ENCODE peak calls at places on chromosome 4, in ten cellular contexts. One of them, this sample, is unnamed.
A peak's percentile ranks its signal among the peaks of the same experiment; 100 is the strongest.

GRCh38 chr4:119020158-119020557 is 115.5 kb upstream of the MYOZ2 start:
- DNase-seq in spleen: no peak
- DNase-seq in right atrium auricular region: no peak
- DNase-seq in colonic mucosa: no peak
- DNase-seq in pancreas: no peak
- DNase-seq in heart left ventricle: no peak
- DNase-seq in naive thymus-derived CD4-positive, alpha-beta T cell: no peak
- DNase-seq in thoracic aorta: no peak
- DNase-seq in esophagus muscularis mucosa: no peak
- DNase-seq in GM23338: no peak
- DNase-seq in this sample: no peak

GRCh38 chr4:184168406-184169019 is 49.2 kb downstream of the ENPP6 start:
- DNase-seq in spleen: peak; percentile 93
- DNase-seq in right atrium auricular region: peak; percentile 68
- DNase-seq in colonic mucosa: peak; percentile 54
- DNase-seq in pancreas: peak; percentile 79
- DNase-seq in heart left ventricle: peak; percentile 78
- DNase-seq in naive thymus-derived CD4-positive, alpha-beta T cell: peak; percentile 77
- DNase-seq in thoracic aorta: no peak
- DNase-seq in esophagus muscularis mucosa: peak; percentile 91
- DNase-seq in GM23338: peak; percentile 86
- DNase-seq in this sample: peak; percentile 92

GRCh38 chr4:21884615-21885014 is 64.0 kb downstream of the KCNIP4 start:
- DNase-seq in spleen: no peak
- DNase-seq in right atrium auricular region: no peak
- DNase-seq in colonic mucosa: no peak
- DNase-seq in pancreas: no peak
- DNase-seq in heart left ventricle: no peak
- DNase-seq in naive thymus-derived CD4-positive, alpha-beta T cell: no peak
- DNase-seq in thoracic aorta: no peak
- DNase-seq in esophagus muscularis mucosa: no peak
- DNase-seq in GM23338: no peak
- DNase-seq in this sample: no peak

GRCh38 chr4:173293663-173294062 is 40.5 kb downstream of the HMGB2 start:
- DNase-seq in spleen: no peak
- DNase-seq in right atrium auricular region: no peak
- DNase-seq in colonic mucosa: no peak
- DNase-seq in pancreas: no peak
- DNase-seq in heart left ventricle: no peak
- DNase-seq in naive thymus-derived CD4-positive, alpha-beta T cell: no peak
- DNase-seq in thoracic aorta: no peak
- DNase-seq in esophagus muscularis mucosa: no peak
- DNase-seq in GM23338: no peak
- DNase-seq in this sample: no peak

GRCh38 chr4:1321946-1322650 is 24.9 kb upstream of the UVSSA start:
- DNase-seq in spleen: peak; percentile 60
- DNase-seq in right atrium auricular region: no peak
- DNase-seq in colonic mucosa: no peak
- DNase-seq in pancreas: peak; percentile 23
- DNase-seq in heart left ventricle: no peak
- DNase-seq in naive thymus-derived CD4-positive, alpha-beta T cell: no peak
- DNase-seq in thoracic aorta: no peak
- DNase-seq in esophagus muscularis mucosa: no peak
- DNase-seq in GM23338: no peak
- DNase-seq in this sample: no peak

GRCh38 chr4:168886361-168886760 is 123.7 kb downstream of the CBR4 start:
- DNase-seq in spleen: no peak
- DNase-seq in right atrium auricular region: no peak
- DNase-seq in colonic mucosa: no peak
- DNase-seq in pancreas: no peak
- DNase-seq in heart left ventricle: no peak
- DNase-seq in naive thymus-derived CD4-positive, alpha-beta T cell: no peak
- DNase-seq in thoracic aorta: no peak
- DNase-seq in esophagus muscularis mucosa: no peak
- DNase-seq in GM23338: no peak
- DNase-seq in this sample: no peak

GRCh38 chr4:21512351-21512750 is 436.2 kb downstream of the KCNIP4 start:
- DNase-seq in spleen: no peak
- DNase-seq in right atrium auricular region: no peak
- DNase-seq in colonic mucosa: no peak
- DNase-seq in pancreas: no peak
- DNase-seq in heart left ventricle: no peak
- DNase-seq in naive thymus-derived CD4-positive, alpha-beta T cell: no peak
- DNase-seq in thoracic aorta: no peak
- DNase-seq in esophagus muscularis mucosa: no peak
- DNase-seq in GM23338: peak; percentile 80
- DNase-seq in this sample: no peak

GRCh38 chr4:180565856-180566431 is 1677.3 kb upstream of the TENM3 start:
- DNase-seq in spleen: no peak
- DNase-seq in right atrium auricular region: no peak
- DNase-seq in colonic mucosa: no peak
- DNase-seq in pancreas: no peak
- DNase-seq in heart left ventricle: no peak
- DNase-seq in naive thymus-derived CD4-positive, alpha-beta T cell: no peak
- DNase-seq in thoracic aorta: no peak
- DNase-seq in esophagus muscularis mucosa: no peak
- DNase-seq in GM23338: no peak
- DNase-seq in this sample: no peak

GRCh38 chr4:3316146-3316545 is 23.3 kb downstream of the RGS12 start:
- DNase-seq in spleen: peak; percentile 45
- DNase-seq in right atrium auricular region: peak; percentile 26
- DNase-seq in colonic mucosa: peak; percentile 14
- DNase-seq in pancreas: no peak
- DNase-seq in heart left ventricle: peak; percentile 5
- DNase-seq in naive thymus-derived CD4-positive, alpha-beta T cell: no peak
- DNase-seq in thoracic aorta: no peak
- DNase-seq in esophagus muscularis mucosa: no peak
- DNase-seq in GM23338: no peak
- DNase-seq in this sample: peak; percentile 2

GRCh38 chr4:170687751-170688150 is 598.0 kb upstream of the AADAT start:
- DNase-seq in spleen: no peak
- DNase-seq in right atrium auricular region: no peak
- DNase-seq in colonic mucosa: no peak
- DNase-seq in pancreas: no peak
- DNase-seq in heart left ventricle: no peak
- DNase-seq in naive thymus-derived CD4-positive, alpha-beta T cell: no peak
- DNase-seq in thoracic aorta: no peak
- DNase-seq in esophagus muscularis mucosa: no peak
- DNase-seq in GM23338: peak; percentile 15
- DNase-seq in this sample: no peak

GRCh38 chr4:1305261-1305711 is 15.6 kb downstream of the MAEA start:
- DNase-seq in spleen: peak; percentile 74
- DNase-seq in right atrium auricular region: no peak
- DNase-seq in colonic mucosa: no peak
- DNase-seq in pancreas: no peak
- DNase-seq in heart left ventricle: no peak
- DNase-seq in naive thymus-derived CD4-positive, alpha-beta T cell: no peak
- DNase-seq in thoracic aorta: no peak
- DNase-seq in esophagus muscularis mucosa: no peak
- DNase-seq in GM23338: no peak
- DNase-seq in this sample: no peak

GRCh38 chr4:182223708-182224107 is 19.5 kb upstream of the TENM3 start:
- DNase-seq in spleen: no peak
- DNase-seq in right atrium auricular region: no peak
- DNase-seq in colonic mucosa: no peak
- DNase-seq in pancreas: no peak
- DNase-seq in heart left ventricle: no peak
- DNase-seq in naive thymus-derived CD4-positive, alpha-beta T cell: no peak
- DNase-seq in thoracic aorta: no peak
- DNase-seq in esophagus muscularis mucosa: no peak
- DNase-seq in GM23338: no peak
- DNase-seq in this sample: no peak

GRCh38 chr4:42646013-42646784 is 10.7 kb downstream of the ATP8A1 start:
- DNase-seq in spleen: no peak
- DNase-seq in right atrium auricular region: no peak
- DNase-seq in colonic mucosa: no peak
- DNase-seq in pancreas: no peak
- DNase-seq in heart left ventricle: no peak
- DNase-seq in naive thymus-derived CD4-positive, alpha-beta T cell: no peak
- DNase-seq in thoracic aorta: no peak
- DNase-seq in esophagus muscularis mucosa: no peak
- DNase-seq in GM23338: no peak
- DNase-seq in this sample: peak; percentile 38

GRCh38 chr4:104451573-104451972 is 43.1 kb downstream of the CXXC4 start:
- DNase-seq in spleen: no peak
- DNase-seq in right atrium auricular region: no peak
- DNase-seq in colonic mucosa: no peak
- DNase-seq in pancreas: no peak
- DNase-seq in heart left ventricle: no peak
- DNase-seq in naive thymus-derived CD4-positive, alpha-beta T cell: no peak
- DNase-seq in thoracic aorta: no peak
- DNase-seq in esophagus muscularis mucosa: no peak
- DNase-seq in GM23338: peak; percentile 55
- DNase-seq in this sample: no peak

DNA sequence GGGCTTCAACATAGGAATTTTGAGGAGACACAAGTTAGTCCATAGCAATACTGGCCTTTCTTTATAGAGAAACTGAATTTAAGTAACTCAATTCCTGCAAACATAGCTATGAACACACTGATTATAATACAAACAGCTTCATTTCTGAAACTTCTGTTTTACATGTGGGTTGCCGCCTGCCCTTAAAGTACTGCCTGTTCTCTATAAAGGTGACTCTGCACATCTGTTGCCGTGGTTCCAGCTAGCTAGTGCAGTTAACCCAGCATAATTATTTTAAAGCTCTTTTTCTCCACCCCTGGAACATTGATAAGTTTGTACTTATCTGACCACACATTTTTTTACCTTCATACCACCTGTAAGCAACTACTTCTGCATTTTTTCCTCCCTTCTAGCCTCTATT is 177.6 kb downstream of the NWD2 start:
- DNase-seq in spleen: no peak
- DNase-seq in right atrium auricular region: no peak
- DNase-seq in colonic mucosa: no peak
- DNase-seq in pancreas: no peak
- DNase-seq in heart left ventricle: no peak
- DNase-seq in naive thymus-derived CD4-positive, alpha-beta T cell: no peak
- DNase-seq in thoracic aorta: no peak
- DNase-seq in esophagus muscularis mucosa: no peak
- DNase-seq in GM23338: no peak
- DNase-seq in this sample: no peak
- H3K27ac ChIP-seq in spleen: no peak overlapping the region
- H3K27ac ChIP-seq in right atrium auricular region: no peak overlapping the region
- H3K27ac ChIP-seq in colonic mucosa: no peak overlapping the region
- H3K27ac ChIP-seq in pancreas: peak overlapping the region; percentile 31
- H3K27ac ChIP-seq in heart left ventricle: no peak overlapping the region
- H3K27ac ChIP-seq in naive thymus-derived CD4-positive, alpha-beta T cell: no peak overlapping the region
- H3K27ac ChIP-seq in thoracic aorta: no peak overlapping the region
- H3K27ac ChIP-seq in esophagus muscularis mucosa: no peak overlapping the region
- H3K27ac ChIP-seq in GM23338: no peak overlapping the region
- H3K27ac ChIP-seq in this sample: no peak overlapping the region

GRCh38 chr4:68683034-68683433 is 12.6 kb upstream of the UGT2B15 start:
- DNase-seq in spleen: no peak
- DNase-seq in right atrium auricular region: no peak
- DNase-seq in colonic mucosa: no peak
- DNase-seq in pancreas: no peak
- DNase-seq in heart left ventricle: no peak
- DNase-seq in naive thymus-derived CD4-positive, alpha-beta T cell: no peak
- DNase-seq in thoracic aorta: no peak
- DNase-seq in esophagus muscularis mucosa: no peak
- DNase-seq in GM23338: no peak
- DNase-seq in this sample: no peak
- H3K4me1 ChIP-seq in spleen: no peaks in the 10 kb centered on the region
- H3K4me1 ChIP-seq in right atrium auricular region: no peaks in the 10 kb centered on the region
- H3K4me1 ChIP-seq in colonic mucosa: no peaks in the 10 kb centered on the region
- H3K4me1 ChIP-seq in pancreas: no peaks in the 10 kb centered on the region
- H3K4me1 ChIP-seq in heart left ventricle: no peaks in the 10 kb centered on the region
- H3K4me1 ChIP-seq in naive thymus-derived CD4-positive, alpha-beta T cell: no peaks in the 10 kb centered on the region
- H3K4me1 ChIP-seq in thoracic aorta: no peaks in the 10 kb centered on the region
- H3K4me1 ChIP-seq in esophagus muscularis mucosa: no peaks in the 10 kb centered on the region
- H3K4me1 ChIP-seq in GM23338: no peaks in the 10 kb centered on the region
- H3K4me1 ChIP-seq in this sample: no peaks in the 10 kb centered on the region

DNA sequence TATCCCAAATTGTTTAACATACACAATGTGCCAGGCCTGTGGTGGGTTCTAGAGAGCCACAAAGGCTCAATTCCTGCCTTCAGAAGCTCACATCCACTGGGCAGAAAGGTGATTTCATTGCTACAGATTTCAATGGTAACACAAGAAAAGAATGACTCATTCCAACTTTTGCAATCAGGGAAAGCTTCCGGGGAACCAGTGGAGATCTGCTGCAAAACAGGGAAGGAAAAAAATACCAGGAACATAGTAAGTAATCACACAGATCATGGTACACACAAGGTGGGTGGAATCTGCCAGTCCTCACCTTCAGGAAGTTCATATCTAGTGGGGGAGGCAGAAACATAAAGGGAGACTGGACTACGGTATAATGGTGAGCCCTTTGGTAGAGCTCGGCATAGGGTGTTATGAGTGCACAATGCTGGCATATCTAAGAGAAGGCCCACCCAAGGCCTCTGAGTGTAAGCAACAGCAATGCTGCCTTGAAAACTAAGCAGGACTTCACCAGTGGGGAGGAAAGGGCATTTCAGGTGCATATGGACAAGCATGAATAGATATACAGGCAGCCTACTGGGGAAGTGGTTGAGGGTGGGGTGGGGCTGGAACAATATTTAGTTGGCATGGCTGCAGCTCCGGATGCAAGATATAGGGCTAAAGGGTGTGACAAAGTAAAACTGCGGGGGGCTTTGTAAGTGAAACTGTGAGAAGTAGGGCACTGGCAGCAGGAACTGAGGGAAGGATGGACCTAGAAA is 24.2 kb downstream of the GPRIN3 start:
- DNase-seq in spleen: no peak
- DNase-seq in right atrium auricular region: no peak
- DNase-seq in colonic mucosa: peak; percentile 65
- DNase-seq in pancreas: no peak
- DNase-seq in heart left ventricle: no peak
- DNase-seq in naive thymus-derived CD4-positive, alpha-beta T cell: no peak
- DNase-seq in thoracic aorta: no peak
- DNase-seq in esophagus muscularis mucosa: no peak
- DNase-seq in GM23338: no peak
- DNase-seq in this sample: no peak
- H3K27ac ChIP-seq in spleen: no peak overlapping the region
- H3K27ac ChIP-seq in right atrium auricular region: no peak overlapping the region
- H3K27ac ChIP-seq in colonic mucosa: peak overlapping the region; percentile 77
- H3K27ac ChIP-seq in pancreas: no peak overlapping the region
- H3K27ac ChIP-seq in heart left ventricle: no peak overlapping the region
- H3K27ac ChIP-seq in naive thymus-derived CD4-positive, alpha-beta T cell: peak overlapping the region; percentile 38
- H3K27ac ChIP-seq in thoracic aorta: no peak overlapping the region
- H3K27ac ChIP-seq in esophagus muscularis mucosa: no peak overlapping the region
- H3K27ac ChIP-seq in GM23338: no peak overlapping the region
- H3K27ac ChIP-seq in this sample: peak overlapping the region; percentile 2

GRCh38 chr4:6393066-6393465 is 79.3 kb downstream of the PPP2R2C start:
- DNase-seq in spleen: no peak
- DNase-seq in right atrium auricular region: no peak
- DNase-seq in colonic mucosa: no peak
- DNase-seq in pancreas: no peak
- DNase-seq in heart left ventricle: no peak
- DNase-seq in naive thymus-derived CD4-positive, alpha-beta T cell: no peak
- DNase-seq in thoracic aorta: no peak
- DNase-seq in esophagus muscularis mucosa: no peak
- DNase-seq in GM23338: no peak
- DNase-seq in this sample: no peak
- H3K4me1 ChIP-seq in spleen: no peaks in the 10 kb centered on the region
- H3K4me1 ChIP-seq in right atrium auricular region: no peaks in the 10 kb centered on the region
- H3K4me1 ChIP-seq in colonic mucosa: no peaks in the 10 kb centered on the region
- H3K4me1 ChIP-seq in pancreas: no peaks in the 10 kb centered on the region
- H3K4me1 ChIP-seq in heart left ventricle: peaks cover 11% of the 10 kb centered on the region
- H3K4me1 ChIP-seq in naive thymus-derived CD4-positive, alpha-beta T cell: no peaks in the 10 kb centered on the region
- H3K4me1 ChIP-seq in thoracic aorta: no peaks in the 10 kb centered on the region
- H3K4me1 ChIP-seq in esophagus muscularis mucosa: peaks cover 8% of the 10 kb centered on the region
- H3K4me1 ChIP-seq in GM23338: no peaks in the 10 kb centered on the region
- H3K4me1 ChIP-seq in this sample: no peaks in the 10 kb centered on the region

This sample was measured in right cardiac atrium.